ENCODE peak calls at places on chromosomes 6 and 20, in nine cellular contexts. One of them, this sample, is unnamed.

GRCh38 chr6:156803353-156803752 is 26.2 kb downstream of the ARID1B start:
- DNase-seq in ascending aorta: no peak
- DNase-seq in foreskin fibroblast: no peak
- DNase-seq in astrocyte of the cerebellum: no peak
- DNase-seq in PC-9: no peak
- DNase-seq in kidney: no peak
- DNase-seq in psoas muscle: no peak
- DNase-seq in fibroblast of mammary gland: no peak
- DNase-seq in HCT116: no peak
- DNase-seq in this sample: no peak

GRCh38 chr20:20375862-20376261 is 8.0 kb downstream of the INSM1 start:
- DNase-seq in ascending aorta: no peak
- DNase-seq in foreskin fibroblast: no peak
- DNase-seq in astrocyte of the cerebellum: no peak
- DNase-seq in PC-9: no peak
- DNase-seq in kidney: no peak
- DNase-seq in psoas muscle: no peak
- DNase-seq in fibroblast of mammary gland: no peak
- DNase-seq in HCT116: no peak
- DNase-seq in this sample: no peak

GRCh38 chr20:43507150-43508080 is at the start of gene L3MBTL1:
- DNase-seq in ascending aorta: no peak
- DNase-seq in foreskin fibroblast: peak
- DNase-seq in astrocyte of the cerebellum: no peak
- DNase-seq in PC-9: peak
- DNase-seq in kidney: peak
- DNase-seq in psoas muscle: peak
- DNase-seq in fibroblast of mammary gland: peak
- DNase-seq in HCT116: peak
- DNase-seq in this sample: peak

GRCh38 chr20:63775096-63775978 is 35.8 kb downstream of the SLC2A4RG start:
- DNase-seq in ascending aorta: no peak
- DNase-seq in foreskin fibroblast: peak
- DNase-seq in astrocyte of the cerebellum: peak
- DNase-seq in PC-9: no peak
- DNase-seq in kidney: peak
- DNase-seq in psoas muscle: peak
- DNase-seq in fibroblast of mammary gland: peak
- DNase-seq in HCT116: no peak
- DNase-seq in this sample: no peak

GRCh38 chr6:79077680-79078056 is 386 bp downstream of the PHIP start:
- DNase-seq in ascending aorta: no peak
- DNase-seq in foreskin fibroblast: no peak
- DNase-seq in astrocyte of the cerebellum: no peak
- DNase-seq in PC-9: no peak
- DNase-seq in kidney: no peak
- DNase-seq in psoas muscle: no peak
- DNase-seq in fibroblast of mammary gland: no peak
- DNase-seq in HCT116: no peak
- DNase-seq in this sample: no peak

GRCh38 chr6:167163476-167164011 is 5.8 kb upstream of the GPR31 start:
- DNase-seq in ascending aorta: no peak
- DNase-seq in foreskin fibroblast: no peak
- DNase-seq in astrocyte of the cerebellum: no peak
- DNase-seq in PC-9: no peak
- DNase-seq in kidney: no peak
- DNase-seq in psoas muscle: no peak
- DNase-seq in fibroblast of mammary gland: no peak
- DNase-seq in HCT116: no peak
- DNase-seq in this sample: no peak

GRCh38 chr6:48615041-48615440 is 504.0 kb upstream of the PTCHD4 start:
- DNase-seq in ascending aorta: no peak
- DNase-seq in foreskin fibroblast: peak
- DNase-seq in astrocyte of the cerebellum: no peak
- DNase-seq in PC-9: no peak
- DNase-seq in kidney: no peak
- DNase-seq in psoas muscle: no peak
- DNase-seq in fibroblast of mammary gland: peak
- DNase-seq in HCT116: no peak
- DNase-seq in this sample: no peak

GRCh38 chr6:136651982-136652381 is 101.8 kb upstream of the MAP7 start:
- DNase-seq in ascending aorta: no peak
- DNase-seq in foreskin fibroblast: no peak
- DNase-seq in astrocyte of the cerebellum: no peak
- DNase-seq in PC-9: no peak
- DNase-seq in kidney: no peak
- DNase-seq in psoas muscle: no peak
- DNase-seq in fibroblast of mammary gland: no peak
- DNase-seq in HCT116: no peak
- DNase-seq in this sample: no peak

GRCh38 chr20:63007722-63008488 is 1.1 kb upstream of the BHLHE23 start:
- DNase-seq in ascending aorta: no peak
- DNase-seq in foreskin fibroblast: no peak
- DNase-seq in astrocyte of the cerebellum: no peak
- DNase-seq in PC-9: no peak
- DNase-seq in kidney: no peak
- DNase-seq in psoas muscle: no peak
- DNase-seq in fibroblast of mammary gland: no peak
- DNase-seq in HCT116: no peak
- DNase-seq in this sample: no peak

DNA sequence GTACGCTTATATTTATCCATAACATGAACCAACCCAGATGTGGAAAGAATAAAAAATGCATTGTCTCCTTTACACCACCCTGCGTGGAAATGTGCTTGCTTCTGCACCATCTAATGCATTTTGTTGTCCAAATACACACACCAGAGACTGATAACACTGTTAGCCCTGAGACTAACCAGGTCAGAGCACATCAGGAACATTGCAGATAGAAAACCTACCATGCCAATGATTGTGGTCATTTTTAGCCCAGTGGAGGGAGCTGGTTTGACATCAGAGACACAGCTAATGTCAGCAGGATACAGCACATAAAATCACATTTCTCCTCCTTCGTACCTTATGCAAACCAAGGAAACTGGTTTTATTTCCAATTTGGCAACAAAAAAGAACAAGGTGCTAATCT is 528.7 kb downstream of the DOK5 start:
- DNase-seq in ascending aorta: no peak
- DNase-seq in foreskin fibroblast: no peak
- DNase-seq in astrocyte of the cerebellum: no peak
- DNase-seq in PC-9: no peak
- DNase-seq in kidney: no peak
- DNase-seq in psoas muscle: no peak
- DNase-seq in fibroblast of mammary gland: no peak
- DNase-seq in HCT116: no peak
- DNase-seq in this sample: no peak
- TF ChIP-seq CTCF in ascending aorta: no peak
- TF ChIP-seq CTCF in foreskin fibroblast: no peak
- TF ChIP-seq CTCF in astrocyte of the cerebellum: peak
- TF ChIP-seq CTCF in PC-9: no peak
- TF ChIP-seq CTCF in kidney: no peak
- TF ChIP-seq CTCF in psoas muscle: no peak
- TF ChIP-seq CTCF in fibroblast of mammary gland: no peak
- TF ChIP-seq CTCF in HCT116: no peak
- TF ChIP-seq CTCF in this sample: no peak

DNA sequence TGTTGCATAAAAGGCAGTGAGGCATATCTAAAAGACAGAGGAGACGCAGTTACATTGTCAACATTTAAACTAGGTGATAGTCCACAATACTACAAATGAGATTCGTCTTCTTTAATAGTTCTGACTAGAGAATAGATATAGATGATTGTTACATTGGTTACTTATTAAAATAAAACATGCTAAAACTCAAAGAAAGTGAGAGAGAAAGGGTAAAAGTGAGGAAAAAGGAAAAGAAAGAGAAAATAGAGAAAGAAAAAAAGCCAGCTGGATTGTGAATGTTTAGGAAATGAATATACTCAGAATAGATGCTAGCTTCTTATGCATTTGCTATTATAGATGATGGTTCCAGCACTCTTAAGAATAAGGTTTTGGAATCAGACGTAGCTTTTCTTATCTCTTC is 27.7 kb upstream of the FAM162B start:
- DNase-seq in ascending aorta: no peak
- DNase-seq in foreskin fibroblast: no peak
- DNase-seq in astrocyte of the cerebellum: no peak
- DNase-seq in PC-9: no peak
- DNase-seq in kidney: no peak
- DNase-seq in psoas muscle: no peak
- DNase-seq in fibroblast of mammary gland: no peak
- DNase-seq in HCT116: no peak
- DNase-seq in this sample: no peak
- H3K4me3 ChIP-seq in ascending aorta: no peak
- H3K4me3 ChIP-seq in foreskin fibroblast: no peak
- H3K4me3 ChIP-seq in astrocyte of the cerebellum: no peak
- H3K4me3 ChIP-seq in PC-9: no peak
- H3K4me3 ChIP-seq in kidney: no peak
- H3K4me3 ChIP-seq in psoas muscle: no peak
- H3K4me3 ChIP-seq in fibroblast of mammary gland: no peak
- H3K4me3 ChIP-seq in HCT116: no peak
- H3K4me3 ChIP-seq in this sample: no peak

GRCh38 chr6:100257661-100258395 is 206.9 kb downstream of the SIM1 start:
- DNase-seq in ascending aorta: no peak
- DNase-seq in foreskin fibroblast: peak
- DNase-seq in astrocyte of the cerebellum: peak
- DNase-seq in PC-9: no peak
- DNase-seq in kidney: no peak
- DNase-seq in psoas muscle: no peak
- DNase-seq in fibroblast of mammary gland: peak
- DNase-seq in HCT116: peak
- DNase-seq in this sample: peak
- TF ChIP-seq CTCF in ascending aorta: no peak
- TF ChIP-seq CTCF in foreskin fibroblast: no peak
- TF ChIP-seq CTCF in astrocyte of the cerebellum: no peak
- TF ChIP-seq CTCF in PC-9: no peak
- TF ChIP-seq CTCF in kidney: no peak
- TF ChIP-seq CTCF in psoas muscle: no peak
- TF ChIP-seq CTCF in fibroblast of mammary gland: peak
- TF ChIP-seq CTCF in HCT116: no peak
- TF ChIP-seq CTCF in this sample: no peak

DNA sequence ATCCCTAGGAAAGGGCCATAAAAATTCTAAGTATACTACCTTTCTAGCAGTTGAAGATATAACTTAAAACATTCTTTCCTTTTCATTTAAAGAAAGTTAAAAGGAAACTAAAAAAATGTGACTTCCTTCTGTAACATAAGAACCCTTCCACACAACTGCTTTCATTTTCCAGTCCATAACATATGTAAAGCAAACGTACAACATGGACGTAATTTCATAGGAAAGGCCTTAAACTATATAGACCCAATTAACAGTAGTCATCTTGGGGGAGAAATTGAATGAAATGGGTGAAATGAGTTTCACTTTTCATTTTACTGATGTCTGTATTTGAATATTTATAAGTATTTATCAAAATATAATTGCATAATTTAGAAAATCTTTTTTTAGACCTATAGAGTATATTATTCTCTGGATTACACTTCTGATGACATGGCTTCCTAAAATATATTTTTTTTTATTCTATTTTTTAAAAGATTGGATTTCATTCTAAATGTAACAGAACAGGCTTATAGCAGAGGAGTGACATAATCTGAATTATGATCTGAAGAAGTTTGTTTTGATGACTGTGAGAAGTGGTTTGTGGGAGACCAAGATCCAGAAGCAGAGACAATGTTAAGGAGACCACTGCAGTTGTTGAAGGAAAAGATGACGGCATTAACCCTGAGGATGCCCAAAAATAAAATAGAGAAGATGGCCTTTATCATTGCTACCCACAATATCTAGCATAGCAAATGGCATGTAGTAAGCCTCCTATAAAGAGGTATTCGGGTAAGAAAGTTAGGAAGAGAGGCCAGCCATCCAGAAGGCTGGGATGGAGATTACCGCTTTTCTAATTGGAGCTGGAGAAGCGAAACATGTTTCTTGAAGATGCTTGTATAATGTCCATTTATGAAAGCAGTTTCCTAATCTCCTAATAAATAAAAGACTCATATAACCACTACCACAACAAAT is 260.4 kb downstream of the PTPRK start:
- DNase-seq in ascending aorta: no peak
- DNase-seq in foreskin fibroblast: no peak
- DNase-seq in astrocyte of the cerebellum: no peak
- DNase-seq in PC-9: no peak
- DNase-seq in kidney: no peak
- DNase-seq in psoas muscle: no peak
- DNase-seq in fibroblast of mammary gland: no peak
- DNase-seq in HCT116: no peak
- DNase-seq in this sample: peak
- H3K4me3 ChIP-seq in ascending aorta: no peak
- H3K4me3 ChIP-seq in foreskin fibroblast: no peak
- H3K4me3 ChIP-seq in astrocyte of the cerebellum: no peak
- H3K4me3 ChIP-seq in PC-9: no peak
- H3K4me3 ChIP-seq in kidney: peak
- H3K4me3 ChIP-seq in psoas muscle: no peak
- H3K4me3 ChIP-seq in fibroblast of mammary gland: no peak
- H3K4me3 ChIP-seq in HCT116: no peak
- H3K4me3 ChIP-seq in this sample: peak

DNA sequence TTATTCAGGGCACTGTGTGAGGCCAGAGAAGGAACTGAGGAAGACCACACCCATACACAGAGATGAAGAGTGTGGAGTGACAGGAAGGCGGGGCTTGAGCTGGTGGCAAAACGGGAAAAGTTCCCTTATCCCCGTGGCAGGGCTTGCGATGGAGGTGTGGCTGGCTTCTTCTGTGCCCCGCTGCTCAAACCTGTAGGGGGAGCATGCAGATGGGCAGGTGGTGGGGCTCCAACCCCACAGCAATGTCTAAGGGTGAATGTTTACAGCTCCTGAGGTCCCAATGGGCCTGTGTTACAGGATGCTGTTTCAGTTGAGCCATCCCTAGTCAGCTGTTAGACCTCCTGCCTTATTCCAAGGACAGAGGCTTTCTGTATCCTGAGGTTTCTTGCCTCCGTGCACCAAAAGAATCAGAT is 105.9 kb downstream of the LY86 start:
- DNase-seq in ascending aorta: no peak
- DNase-seq in foreskin fibroblast: no peak
- DNase-seq in astrocyte of the cerebellum: no peak
- DNase-seq in PC-9: peak
- DNase-seq in kidney: no peak
- DNase-seq in psoas muscle: no peak
- DNase-seq in fibroblast of mammary gland: no peak
- DNase-seq in HCT116: no peak
- DNase-seq in this sample: no peak
- TF ChIP-seq CTCF in ascending aorta: no peak
- TF ChIP-seq CTCF in foreskin fibroblast: no peak
- TF ChIP-seq CTCF in astrocyte of the cerebellum: no peak
- TF ChIP-seq CTCF in PC-9: no peak
- TF ChIP-seq CTCF in kidney: no peak
- TF ChIP-seq CTCF in psoas muscle: no peak
- TF ChIP-seq CTCF in fibroblast of mammary gland: no peak
- TF ChIP-seq CTCF in HCT116: peak
- TF ChIP-seq CTCF in this sample: peak

DNA sequence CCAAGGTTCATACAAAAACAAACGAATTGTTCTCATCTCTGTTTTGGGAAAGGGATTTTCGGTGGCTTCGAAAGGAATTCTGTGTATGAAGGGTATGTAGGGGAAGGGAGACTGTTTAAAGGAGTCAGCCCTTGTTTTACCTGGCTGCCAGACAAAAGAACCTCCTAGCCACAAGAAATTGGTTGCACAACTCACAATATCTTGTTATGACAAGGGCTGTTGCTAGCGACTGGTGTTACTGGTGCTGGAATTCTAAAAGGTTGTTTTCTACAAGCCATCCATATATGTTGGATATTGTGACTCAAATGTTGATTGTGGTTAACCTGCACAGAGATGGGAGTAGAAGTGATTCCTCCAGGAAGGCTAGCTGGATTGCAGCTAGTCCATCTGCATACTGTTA is 34.6 kb upstream of the CITED2 start:
- DNase-seq in ascending aorta: no peak
- DNase-seq in foreskin fibroblast: peak
- DNase-seq in astrocyte of the cerebellum: peak
- DNase-seq in PC-9: peak
- DNase-seq in kidney: no peak
- DNase-seq in psoas muscle: no peak
- DNase-seq in fibroblast of mammary gland: peak
- DNase-seq in HCT116: no peak
- DNase-seq in this sample: no peak
- H3K4me3 ChIP-seq in ascending aorta: no peak
- H3K4me3 ChIP-seq in foreskin fibroblast: no peak
- H3K4me3 ChIP-seq in astrocyte of the cerebellum: no peak
- H3K4me3 ChIP-seq in PC-9: peak
- H3K4me3 ChIP-seq in kidney: no peak
- H3K4me3 ChIP-seq in psoas muscle: no peak
- H3K4me3 ChIP-seq in fibroblast of mammary gland: no peak
- H3K4me3 ChIP-seq in HCT116: no peak
- H3K4me3 ChIP-seq in this sample: no peak

This sample was measured in GM12865.